ENCODE peak calls at places on chromosomes 12 and 14, in nine cellular contexts. G, H, W, K, E, T, A, O and D are unnamed samples.
A peak's percentile ranks its signal among the peaks of the same experiment; 100 is the strongest.

GRCh38 chr12:3973269-3973884 is 100.2 kb upstream of the PARP11 start:
- DNase-seq in G (no peak), W (no peak), A (no peak), T (no peak), K (no peak), E (no peak), O (no peak), H (no peak), D (no peak)

GRCh38 chr14:91484744-91485143 is 25.4 kb downstream of the PPP4R3A start:
- DNase-seq in O (no peak), A (no peak), G (no peak), T (no peak), K (no peak), E (no peak), W (no peak), H (no peak), D (no peak)

GRCh38 chr14:33676135-33676566 is 274.7 kb downstream of the EGLN3 start:
- DNase-seq in W (peak; percentile 70), G (peak; percentile 64), E (no peak), H (peak; percentile 20), K (peak; percentile 70), A (peak; percentile 62), O (no peak), T (peak; percentile 49), D (peak; percentile 24)

GRCh38 chr12:101436146-101436545 is 28.6 kb upstream of the ARL1 start:
- DNase-seq in O (no peak), A (no peak), H (no peak), T (no peak), K (no peak), G (no peak), W (no peak), E (no peak), D (no peak)

GRCh38 chr14:102817942-102818940 is 41.0 kb downstream of the TRAF3 start:
- DNase-seq in A (no peak), T (no peak), O (no peak), W (peak; percentile 60), K (no peak), H (no peak), G (peak; percentile 52), E (no peak), D (no peak)

GRCh38 chr12:89349814-89350213 is 2.5 kb downstream of the DUSP6 start:
- DNase-seq in T (no peak), A (no peak), E (no peak), G (peak; percentile 74), K (peak; percentile 74), W (peak; percentile 85), H (peak; percentile 57), O (no peak), D (peak; percentile 57)

GRCh38 chr12:69751476-69751875 is 12.8 kb downstream of the RAB3IP start:
- DNase-seq in G (no peak), W (no peak), T (no peak), H (no peak), E (no peak), O (no peak), K (no peak), A (no peak), D (no peak)

GRCh38 chr14:100041274-100041673 is 23.9 kb upstream of the EVL start:
- DNase-seq in A (no peak), W (no peak), K (no peak), H (no peak), G (no peak), T (no peak), E (no peak), O (no peak), D (no peak)

GRCh38 chr14:32073537-32074189 is 3.4 kb upstream of the ARHGAP5 start:
- DNase-seq in O (peak; percentile 54), A (peak; percentile 81), E (peak; percentile 57), K (peak; percentile 89), W (peak; percentile 69), H (peak; percentile 85), T (no peak), G (peak; percentile 89), D (peak; percentile 92)

GRCh38 chr14:52299692-52300278 is 14.3 kb upstream of the PTGER2 start:
- DNase-seq in G (peak; percentile 74), O (no peak), E (no peak), T (no peak), K (peak; percentile 71), A (peak; percentile 41), W (peak; percentile 58), H (peak; percentile 15), D (peak; percentile 83)

GRCh38 chr12:6866163-6866919 is 990 bp upstream of the TPI1 start:
- DNase-seq in T (no peak), W (no peak), G (peak; percentile 43), O (no peak), A (no peak), H (no peak), K (no peak), E (no peak), D (no peak)

GRCh38 chr12:120668797-120669054 is 18.2 kb upstream of the MLEC start:
- DNase-seq in K (no peak), H (no peak), T (no peak), G (no peak), A (no peak), W (no peak), E (no peak), O (no peak), D (no peak)

GRCh38 chr14:24838945-24839616 is 205.1 kb upstream of the GZMB start:
- DNase-seq in W (no peak), H (peak; percentile 18), A (peak; percentile 56), K (no peak), T (no peak), E (no peak), G (peak; percentile 37), O (no peak), D (no peak)

GRCh38 chr14:24839617-24840203 is 205.7 kb upstream of the GZMB start:
- DNase-seq in K (no peak), T (no peak), W (no peak), G (no peak), H (peak; percentile 19), O (no peak), E (no peak), A (no peak), D (no peak)

GRCh38 chr14:24837280-24838046 is 203.5 kb upstream of the GZMB start:
- DNase-seq in W (peak; percentile 54), T (no peak), H (no peak), K (peak; percentile 78), G (peak; percentile 69), O (no peak), A (no peak), E (no peak), D (no peak)

GRCh38 chr14:24843494-24843893 is 206.5 kb downstream of the STXBP6 start:
- DNase-seq in W (no peak), H (no peak), E (no peak), T (no peak), G (no peak), K (no peak), O (no peak), A (no peak), D (peak; percentile 34)

GRCh38 chr14:24840204-24840893 is 206.4 kb upstream of the GZMB start:
- DNase-seq in A (no peak), O (no peak), W (peak; percentile 44), H (no peak), G (no peak), T (no peak), K (no peak), E (no peak), D (no peak)
- H3K4me3 ChIP-seq in A (no peak overlapping the region), O (no peak overlapping the region), W (no peak overlapping the region), H (no peak overlapping the region), G (no peak overlapping the region), T (no peak overlapping the region), K (no peak overlapping the region), E (no peak overlapping the region), D (no peak overlapping the region)

GRCh38 chr12:127559349-127560040 is 707.5 kb upstream of the TMEM132C start:
- DNase-seq in T (no peak), K (peak; percentile 97), G (peak; percentile 96), A (peak; percentile 8), O (no peak), W (peak; percentile 99), H (peak; percentile 16), E (no peak), D (peak; percentile 44)
- TF ChIP-seq CTCF in T (peak; percentile 46), K (peak; percentile 88), G (peak; percentile 88), A (no peak), O (no peak), W (peak; percentile 64), H (no peak), E (no peak), D (peak; percentile 33)

GRCh38 chr14:60654303-60654925 is 5.1 kb upstream of the SIX1 start:
- DNase-seq in A (no peak), O (no peak), W (peak; percentile 42), G (peak; percentile 96), K (peak; percentile 56), T (no peak), E (no peak), H (no peak), D (no peak)

GRCh38 chr14:60656755-60657608 is 7.7 kb upstream of the SIX1 start:
- DNase-seq in G (peak; percentile 91), W (peak; percentile 68), E (peak; percentile 35), A (peak; percentile 73), O (no peak), K (peak; percentile 78), H (peak; percentile 38), T (peak; percentile 69), D (peak; percentile 72)

GRCh38 chr14:60655114-60655897 is 6.0 kb upstream of the SIX1 start:
- DNase-seq in T (no peak), K (no peak), O (no peak), E (no peak), H (no peak), W (no peak), G (no peak), A (no peak), D (no peak)

GRCh38 chr14:60657609-60657983 is 8.3 kb upstream of the SIX1 start:
- DNase-seq in A (no peak), T (no peak), G (peak; percentile 60), O (no peak), K (no peak), W (peak; percentile 43), H (no peak), E (no peak), D (no peak)

DNA sequence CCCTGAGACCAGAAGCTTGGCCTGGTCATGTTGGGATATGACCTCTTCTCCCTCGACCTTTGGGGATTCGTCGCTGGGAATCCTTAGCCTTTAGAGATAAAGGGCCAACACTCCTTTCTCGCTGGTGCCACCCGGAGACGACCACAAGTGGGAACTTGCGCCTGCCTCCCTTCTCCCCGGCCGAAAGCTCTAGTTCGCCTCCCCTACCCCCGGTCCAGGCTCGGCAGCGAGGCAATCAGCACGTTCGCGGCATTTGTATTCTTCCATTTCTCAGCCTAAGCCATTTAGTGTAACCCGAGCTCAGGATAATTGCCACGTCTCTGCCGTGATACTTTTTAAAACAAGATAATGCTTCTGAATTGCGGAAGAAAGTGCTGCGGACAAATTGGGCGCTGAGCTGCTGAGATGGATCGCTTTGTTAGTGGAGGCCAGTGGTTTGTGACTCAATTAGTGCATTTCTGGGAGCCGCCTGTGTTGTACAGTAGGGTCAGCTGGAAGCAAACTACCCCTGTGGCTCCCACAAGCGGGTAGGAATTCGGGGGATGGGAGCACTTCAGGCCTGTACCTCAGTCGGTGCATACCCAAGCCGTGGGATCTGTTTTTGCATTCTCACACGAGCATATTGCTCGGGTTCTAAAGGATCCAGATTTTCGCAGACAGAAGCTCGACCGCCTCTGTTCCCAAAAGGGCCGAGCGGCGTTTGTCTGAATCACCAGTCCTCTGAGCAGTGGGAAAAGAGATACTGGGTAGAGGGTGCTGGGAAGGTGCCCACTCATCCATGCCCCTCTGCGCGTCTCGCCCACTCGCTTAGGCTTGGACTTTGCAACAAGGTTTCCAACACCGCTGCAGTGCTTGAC is 6.8 kb upstream of the SIX1 start:
- DNase-seq in O (no peak), K (peak; percentile 45), A (no peak), T (no peak), H (no peak), E (no peak), G (no peak), W (peak; percentile 34), D (no peak)
- H3K4me3 ChIP-seq in O (peak overlapping the region; percentile 27), K (peak overlapping the region; percentile 63), A (peak overlapping the region; percentile 51), T (peak overlapping the region; percentile 66), H (peak overlapping the region; percentile 67), E (peak overlapping the region; percentile 51), G (no peak overlapping the region), W (no peak overlapping the region), D (peak overlapping the region; percentile 78)

GRCh38 chr12:63450821-63451220 is 217.5 kb downstream of the DPY19L2 start:
- DNase-seq in G (no peak), O (no peak), W (no peak), A (no peak), H (no peak), E (no peak), T (no peak), K (no peak), D (no peak)
- TF ChIP-seq CTCF in G (no peak), O (no peak), W (no peak), A (no peak), H (no peak), E (no peak), T (no peak), K (no peak), D (no peak)